ENCODE peak calls at places on chromosomes 13 and 19, in four cellular contexts. G, H, N and I are unnamed samples.

GRCh38 chr13:114100446-114101320 is 31.7 kb downstream of the RASA3 start:
- DNase-seq in G (no peak), H (no peak), N (no peak), I (peak)

GRCh38 chr13:41178040-41178439 is 16.3 kb downstream of the KBTBD7 start:
- DNase-seq in G (no peak), H (no peak), N (no peak), I (peak)

GRCh38 chr13:71244181-71244580 is 622.8 kb downstream of the DACH1 start:
- DNase-seq in G (no peak), H (no peak), N (no peak), I (no peak)

GRCh38 chr13:74795526-74795925 is 661.3 kb upstream of the KLF12 start:
- DNase-seq in G (no peak), H (no peak), N (peak), I (no peak)

GRCh38 chr13:18739310-18739709 is 442.3 kb downstream of the TUBA3C start:
- DNase-seq in G (no peak), H (no peak), N (no peak), I (no peak)

GRCh38 chr13:30908416-30908980 is 2.4 kb downstream of the MEDAG start:
- DNase-seq in G (no peak), H (no peak), N (no peak), I (peak)

GRCh38 chr19:19420570-19421301 is 15.3 kb downstream of the GATAD2A start:
- DNase-seq in G (no peak), H (no peak), N (no peak), I (no peak)

GRCh38 chr19:18859676-18860301 is 28.0 kb downstream of the UPF1 start:
- DNase-seq in G (peak), H (no peak), N (no peak), I (peak)

GRCh38 chr19:3826163-3826562 is 40.0 kb upstream of the MATK start:
- DNase-seq in G (no peak), H (no peak), N (no peak), I (no peak)

GRCh38 chr19:54893406-54893805 is 12.5 kb upstream of the NCR1 start:
- DNase-seq in G (no peak), H (no peak), N (no peak), I (peak)

GRCh38 chr19:8451885-8452284 is 7.1 kb downstream of the HNRNPM start:
- DNase-seq in G (no peak), H (no peak), N (no peak), I (peak)

GRCh38 chr13:62293081-62293480 is 877.4 kb upstream of the PCDH20 start:
- DNase-seq in G (no peak), H (no peak), N (peak), I (peak)

GRCh38 chr13:77384999-77385398 is 58.1 kb upstream of the MYCBP2 start:
- DNase-seq in G (no peak), H (no peak), N (no peak), I (peak)

GRCh38 chr13:51942189-51942588 is 69.1 kb downstream of the ATP7B start:
- DNase-seq in G (no peak), H (no peak), N (no peak), I (no peak)

GRCh38 chr19:4717191-4717965 is 6.3 kb downstream of the DPP9 start:
- DNase-seq in G (no peak), H (no peak), N (no peak), I (peak)

GRCh38 chr13:80664930-80665329 is 324.0 kb upstream of the SPRY2 start:
- DNase-seq in G (no peak), H (no peak), N (no peak), I (peak)

GRCh38 chr19:39166571-39167391 is 30.0 kb upstream of the NCCRP1 start:
- DNase-seq in G (no peak), H (no peak), N (no peak), I (no peak)